ENCODE peak calls at places on chromosomes 2 and 18, in ten cellular contexts. One of them, this sample, is unnamed.

GRCh38 chr2:157363612-157364101 is 38.0 kb upstream of the ERMN start:
- DNase-seq in Daoy: no peak
- DNase-seq in non-pigmented ciliary epithelial cell: no peak
- DNase-seq in NCI-H82: no peak
- DNase-seq in coronary artery: no peak
- DNase-seq in stimulated activated CD4-positive, alpha-beta T cell treated with anti-CD3 and anti-CD28 coated beads, Interleukin-2, amount 100 ng/mL, for 24 hours: no peak
- DNase-seq in GM04503: peak; percentile 64
- DNase-seq in left ventricle myocardium superior: no peak
- DNase-seq in activated CD8-positive, alpha-beta T cell treated with anti-CD3 and anti-CD28 coated beads for 36 hours: no peak
- DNase-seq in fibroblast of the aortic adventitia: no peak
- DNase-seq in this sample: no peak

GRCh38 chr2:95077521-95077807 is 44.1 kb downstream of the MRPS5 start:
- DNase-seq in Daoy: no peak
- DNase-seq in non-pigmented ciliary epithelial cell: no peak
- DNase-seq in NCI-H82: peak; percentile 77
- DNase-seq in coronary artery: no peak
- DNase-seq in stimulated activated CD4-positive, alpha-beta T cell treated with anti-CD3 and anti-CD28 coated beads, Interleukin-2, amount 100 ng/mL, for 24 hours: no peak
- DNase-seq in GM04503: no peak
- DNase-seq in left ventricle myocardium superior: no peak
- DNase-seq in activated CD8-positive, alpha-beta T cell treated with anti-CD3 and anti-CD28 coated beads for 36 hours: no peak
- DNase-seq in fibroblast of the aortic adventitia: no peak
- DNase-seq in this sample: no peak

GRCh38 chr2:85827879-85828569 is 60.8 kb downstream of the ST3GAL5 start:
- DNase-seq in Daoy: no peak
- DNase-seq in non-pigmented ciliary epithelial cell: no peak
- DNase-seq in NCI-H82: no peak
- DNase-seq in coronary artery: no peak
- DNase-seq in stimulated activated CD4-positive, alpha-beta T cell treated with anti-CD3 and anti-CD28 coated beads, Interleukin-2, amount 100 ng/mL, for 24 hours: no peak
- DNase-seq in GM04503: no peak
- DNase-seq in left ventricle myocardium superior: no peak
- DNase-seq in activated CD8-positive, alpha-beta T cell treated with anti-CD3 and anti-CD28 coated beads for 36 hours: no peak
- DNase-seq in fibroblast of the aortic adventitia: no peak
- DNase-seq in this sample: no peak

GRCh38 chr2:189466656-189467055 is 25.4 kb downstream of the WDR75 start:
- DNase-seq in Daoy: no peak
- DNase-seq in non-pigmented ciliary epithelial cell: no peak
- DNase-seq in NCI-H82: peak; percentile 59
- DNase-seq in coronary artery: no peak
- DNase-seq in stimulated activated CD4-positive, alpha-beta T cell treated with anti-CD3 and anti-CD28 coated beads, Interleukin-2, amount 100 ng/mL, for 24 hours: no peak
- DNase-seq in GM04503: no peak
- DNase-seq in left ventricle myocardium superior: no peak
- DNase-seq in activated CD8-positive, alpha-beta T cell treated with anti-CD3 and anti-CD28 coated beads for 36 hours: no peak
- DNase-seq in fibroblast of the aortic adventitia: peak; percentile 76
- DNase-seq in this sample: no peak

GRCh38 chr2:190283783-190284182 is 35.8 kb downstream of the HIBCH start:
- DNase-seq in Daoy: no peak
- DNase-seq in non-pigmented ciliary epithelial cell: peak; percentile 9
- DNase-seq in NCI-H82: no peak
- DNase-seq in coronary artery: no peak
- DNase-seq in stimulated activated CD4-positive, alpha-beta T cell treated with anti-CD3 and anti-CD28 coated beads, Interleukin-2, amount 100 ng/mL, for 24 hours: no peak
- DNase-seq in GM04503: peak; percentile 21
- DNase-seq in left ventricle myocardium superior: no peak
- DNase-seq in activated CD8-positive, alpha-beta T cell treated with anti-CD3 and anti-CD28 coated beads for 36 hours: no peak
- DNase-seq in fibroblast of the aortic adventitia: peak; percentile 69
- DNase-seq in this sample: no peak

GRCh38 chr2:219289537-219290361 is 10.6 kb downstream of the DNAJB2 start:
- DNase-seq in Daoy: peak; percentile 88
- DNase-seq in non-pigmented ciliary epithelial cell: peak; percentile 65
- DNase-seq in NCI-H82: no peak
- DNase-seq in coronary artery: peak; percentile 93
- DNase-seq in stimulated activated CD4-positive, alpha-beta T cell treated with anti-CD3 and anti-CD28 coated beads, Interleukin-2, amount 100 ng/mL, for 24 hours: no peak
- DNase-seq in GM04503: peak; percentile 58
- DNase-seq in left ventricle myocardium superior: peak; percentile 84
- DNase-seq in activated CD8-positive, alpha-beta T cell treated with anti-CD3 and anti-CD28 coated beads for 36 hours: no peak
- DNase-seq in fibroblast of the aortic adventitia: peak; percentile 94
- DNase-seq in this sample: no peak

GRCh38 chr18:77300579-77300978 is 50.9 kb downstream of the GALR1 start:
- DNase-seq in Daoy: no peak
- DNase-seq in non-pigmented ciliary epithelial cell: no peak
- DNase-seq in NCI-H82: no peak
- DNase-seq in coronary artery: no peak
- DNase-seq in stimulated activated CD4-positive, alpha-beta T cell treated with anti-CD3 and anti-CD28 coated beads, Interleukin-2, amount 100 ng/mL, for 24 hours: no peak
- DNase-seq in GM04503: no peak
- DNase-seq in left ventricle myocardium superior: no peak
- DNase-seq in activated CD8-positive, alpha-beta T cell treated with anti-CD3 and anti-CD28 coated beads for 36 hours: no peak
- DNase-seq in fibroblast of the aortic adventitia: no peak
- DNase-seq in this sample: no peak

GRCh38 chr2:99659874-99660273 is 170.1 kb upstream of the REV1 start:
- DNase-seq in Daoy: no peak
- DNase-seq in non-pigmented ciliary epithelial cell: no peak
- DNase-seq in NCI-H82: no peak
- DNase-seq in coronary artery: no peak
- DNase-seq in stimulated activated CD4-positive, alpha-beta T cell treated with anti-CD3 and anti-CD28 coated beads, Interleukin-2, amount 100 ng/mL, for 24 hours: no peak
- DNase-seq in GM04503: no peak
- DNase-seq in left ventricle myocardium superior: no peak
- DNase-seq in activated CD8-positive, alpha-beta T cell treated with anti-CD3 and anti-CD28 coated beads for 36 hours: no peak
- DNase-seq in fibroblast of the aortic adventitia: peak; percentile 24
- DNase-seq in this sample: no peak

GRCh38 chr2:60804473-60804872 is 48.4 kb downstream of the PAPOLG start:
- DNase-seq in Daoy: no peak
- DNase-seq in non-pigmented ciliary epithelial cell: no peak
- DNase-seq in NCI-H82: no peak
- DNase-seq in coronary artery: no peak
- DNase-seq in stimulated activated CD4-positive, alpha-beta T cell treated with anti-CD3 and anti-CD28 coated beads, Interleukin-2, amount 100 ng/mL, for 24 hours: no peak
- DNase-seq in GM04503: no peak
- DNase-seq in left ventricle myocardium superior: no peak
- DNase-seq in activated CD8-positive, alpha-beta T cell treated with anti-CD3 and anti-CD28 coated beads for 36 hours: no peak
- DNase-seq in fibroblast of the aortic adventitia: no peak
- DNase-seq in this sample: no peak

GRCh38 chr18:79867666-79868065 is 69.9 kb downstream of the KCNG2 start:
- DNase-seq in Daoy: no peak
- DNase-seq in non-pigmented ciliary epithelial cell: no peak
- DNase-seq in NCI-H82: no peak
- DNase-seq in coronary artery: peak; percentile 65
- DNase-seq in stimulated activated CD4-positive, alpha-beta T cell treated with anti-CD3 and anti-CD28 coated beads, Interleukin-2, amount 100 ng/mL, for 24 hours: no peak
- DNase-seq in GM04503: no peak
- DNase-seq in left ventricle myocardium superior: peak; percentile 9
- DNase-seq in activated CD8-positive, alpha-beta T cell treated with anti-CD3 and anti-CD28 coated beads for 36 hours: no peak
- DNase-seq in fibroblast of the aortic adventitia: no peak
- DNase-seq in this sample: no peak

GRCh38 chr18:71625691-71626090 is 918.5 kb downstream of the CBLN2 start:
- DNase-seq in Daoy: no peak
- DNase-seq in non-pigmented ciliary epithelial cell: no peak
- DNase-seq in NCI-H82: no peak
- DNase-seq in coronary artery: no peak
- DNase-seq in stimulated activated CD4-positive, alpha-beta T cell treated with anti-CD3 and anti-CD28 coated beads, Interleukin-2, amount 100 ng/mL, for 24 hours: no peak
- DNase-seq in GM04503: no peak
- DNase-seq in left ventricle myocardium superior: no peak
- DNase-seq in activated CD8-positive, alpha-beta T cell treated with anti-CD3 and anti-CD28 coated beads for 36 hours: no peak
- DNase-seq in fibroblast of the aortic adventitia: no peak
- DNase-seq in this sample: no peak

GRCh38 chr2:56009758-56010534 is 86.4 kb upstream of the EFEMP1 start:
- DNase-seq in Daoy: no peak
- DNase-seq in non-pigmented ciliary epithelial cell: peak; percentile 47
- DNase-seq in NCI-H82: peak; percentile 61
- DNase-seq in coronary artery: no peak
- DNase-seq in stimulated activated CD4-positive, alpha-beta T cell treated with anti-CD3 and anti-CD28 coated beads, Interleukin-2, amount 100 ng/mL, for 24 hours: no peak
- DNase-seq in GM04503: no peak
- DNase-seq in left ventricle myocardium superior: no peak
- DNase-seq in activated CD8-positive, alpha-beta T cell treated with anti-CD3 and anti-CD28 coated beads for 36 hours: no peak
- DNase-seq in fibroblast of the aortic adventitia: peak; percentile 83
- DNase-seq in this sample: no peak

GRCh38 chr2:218748795-218749429 is 33.0 kb upstream of the CYP27A1 start:
- DNase-seq in Daoy: no peak
- DNase-seq in non-pigmented ciliary epithelial cell: no peak
- DNase-seq in NCI-H82: no peak
- DNase-seq in coronary artery: no peak
- DNase-seq in stimulated activated CD4-positive, alpha-beta T cell treated with anti-CD3 and anti-CD28 coated beads, Interleukin-2, amount 100 ng/mL, for 24 hours: no peak
- DNase-seq in GM04503: no peak
- DNase-seq in left ventricle myocardium superior: no peak
- DNase-seq in activated CD8-positive, alpha-beta T cell treated with anti-CD3 and anti-CD28 coated beads for 36 hours: no peak
- DNase-seq in fibroblast of the aortic adventitia: no peak
- DNase-seq in this sample: no peak

GRCh38 chr18:32899819-32900218 is 127.0 kb upstream of the KLHL14 start:
- DNase-seq in Daoy: no peak
- DNase-seq in non-pigmented ciliary epithelial cell: no peak
- DNase-seq in NCI-H82: no peak
- DNase-seq in coronary artery: no peak
- DNase-seq in stimulated activated CD4-positive, alpha-beta T cell treated with anti-CD3 and anti-CD28 coated beads, Interleukin-2, amount 100 ng/mL, for 24 hours: no peak
- DNase-seq in GM04503: no peak
- DNase-seq in left ventricle myocardium superior: no peak
- DNase-seq in activated CD8-positive, alpha-beta T cell treated with anti-CD3 and anti-CD28 coated beads for 36 hours: no peak
- DNase-seq in fibroblast of the aortic adventitia: peak; percentile 54
- DNase-seq in this sample: no peak

GRCh38 chr2:27038631-27039339 is 6.0 kb downstream of the TMEM214 start:
- DNase-seq in Daoy: no peak
- DNase-seq in non-pigmented ciliary epithelial cell: no peak
- DNase-seq in NCI-H82: no peak
- DNase-seq in coronary artery: no peak
- DNase-seq in stimulated activated CD4-positive, alpha-beta T cell treated with anti-CD3 and anti-CD28 coated beads, Interleukin-2, amount 100 ng/mL, for 24 hours: no peak
- DNase-seq in GM04503: no peak
- DNase-seq in left ventricle myocardium superior: no peak
- DNase-seq in activated CD8-positive, alpha-beta T cell treated with anti-CD3 and anti-CD28 coated beads for 36 hours: no peak
- DNase-seq in fibroblast of the aortic adventitia: no peak
- DNase-seq in this sample: no peak

GRCh38 chr2:12501469-12502147 is 215.1 kb upstream of the TRIB2 start:
- DNase-seq in Daoy: no peak
- DNase-seq in non-pigmented ciliary epithelial cell: no peak
- DNase-seq in NCI-H82: no peak
- DNase-seq in coronary artery: no peak
- DNase-seq in stimulated activated CD4-positive, alpha-beta T cell treated with anti-CD3 and anti-CD28 coated beads, Interleukin-2, amount 100 ng/mL, for 24 hours: peak; percentile 72
- DNase-seq in GM04503: no peak
- DNase-seq in left ventricle myocardium superior: peak; percentile 43
- DNase-seq in activated CD8-positive, alpha-beta T cell treated with anti-CD3 and anti-CD28 coated beads for 36 hours: peak; percentile 92
- DNase-seq in fibroblast of the aortic adventitia: no peak
- DNase-seq in this sample: peak; percentile 31

GRCh38 chr2:58916127-58916526 is 675.0 kb upstream of the FANCL start:
- DNase-seq in Daoy: no peak
- DNase-seq in non-pigmented ciliary epithelial cell: no peak
- DNase-seq in NCI-H82: no peak
- DNase-seq in coronary artery: no peak
- DNase-seq in stimulated activated CD4-positive, alpha-beta T cell treated with anti-CD3 and anti-CD28 coated beads, Interleukin-2, amount 100 ng/mL, for 24 hours: no peak
- DNase-seq in GM04503: no peak
- DNase-seq in left ventricle myocardium superior: no peak
- DNase-seq in activated CD8-positive, alpha-beta T cell treated with anti-CD3 and anti-CD28 coated beads for 36 hours: no peak
- DNase-seq in fibroblast of the aortic adventitia: peak; percentile 2
- DNase-seq in this sample: no peak

This sample was measured in effector memory CD8-positive, alpha-beta T cell.